ENCODE peak calls at places on chromosome 7, in six cellular contexts. One of them, this sample, is unnamed.

GRCh38 chr7:77729574-77730348 is 33.5 kb downstream of the RSBN1L start:
- DNase-seq in GM12892: no peak
- DNase-seq in K562: no peak
- DNase-seq in H1: no peak
- DNase-seq in GM12878: no peak
- DNase-seq in HepG2: no peak
- DNase-seq in this sample: no peak

GRCh38 chr7:140680886-140681285 is 8.1 kb downstream of the ADCK2 start:
- DNase-seq in GM12892: no peak
- DNase-seq in K562: no peak
- DNase-seq in GM12878: no peak
- DNase-seq in H1: no peak
- DNase-seq in HepG2: no peak
- DNase-seq in this sample: no peak

GRCh38 chr7:133512560-133512959 is 259.7 kb downstream of the EXOC4 start:
- DNase-seq in GM12878: no peak
- DNase-seq in K562: no peak
- DNase-seq in HepG2: no peak
- DNase-seq in H1: no peak
- DNase-seq in GM12892: no peak
- DNase-seq in this sample: no peak

GRCh38 chr7:42645906-42646305 is 266.0 kb downstream of the C7orf25 start:
- DNase-seq in GM12878: no peak
- DNase-seq in K562: no peak
- DNase-seq in H1: no peak
- DNase-seq in GM12892: no peak
- DNase-seq in HepG2: no peak
- DNase-seq in this sample: no peak

GRCh38 chr7:74684921-74685320 is 27.4 kb downstream of the GTF2I start:
- DNase-seq in HepG2: no peak
- DNase-seq in GM12892: no peak
- DNase-seq in H1: no peak
- DNase-seq in K562: no peak
- DNase-seq in GM12878: no peak
- DNase-seq in this sample: no peak

GRCh38 chr7:133110312-133110711 is 28.4 kb upstream of the CHCHD3 start:
- DNase-seq in HepG2: no peak
- DNase-seq in H1: no peak
- DNase-seq in K562: no peak
- DNase-seq in GM12892: no peak
- DNase-seq in GM12878: no peak
- DNase-seq in this sample: no peak

GRCh38 chr7:19001854-19002253 is 115.6 kb downstream of the TWIST1 start:
- DNase-seq in HepG2: no peak
- DNase-seq in H1: no peak
- DNase-seq in GM12892: no peak
- DNase-seq in GM12878: no peak
- DNase-seq in K562: no peak
- DNase-seq in this sample: no peak

GRCh38 chr7:80017101-80017500 is 117.5 kb upstream of the GNAI1 start:
- DNase-seq in HepG2: no peak
- DNase-seq in H1: no peak
- DNase-seq in K562: no peak
- DNase-seq in GM12878: no peak
- DNase-seq in GM12892: no peak
- DNase-seq in this sample: no peak

GRCh38 chr7:84512055-84512454 is 317.5 kb upstream of the SEMA3A start:
- DNase-seq in HepG2: no peak
- DNase-seq in GM12878: no peak
- DNase-seq in K562: no peak
- DNase-seq in H1: no peak
- DNase-seq in GM12892: no peak
- DNase-seq in this sample: no peak

GRCh38 chr7:44689427-44689826 is 59.2 kb upstream of the ZMIZ2 start:
- DNase-seq in GM12878: no peak
- DNase-seq in K562: no peak
- DNase-seq in HepG2: no peak
- DNase-seq in H1: no peak
- DNase-seq in GM12892: no peak
- DNase-seq in this sample: no peak

GRCh38 chr7:45196374-45196773 is 38.8 kb downstream of the RAMP3 start:
- DNase-seq in H1: no peak
- DNase-seq in GM12892: no peak
- DNase-seq in GM12878: peak
- DNase-seq in K562: no peak
- DNase-seq in HepG2: no peak
- DNase-seq in this sample: no peak

GRCh38 chr7:96658011-96658391 is 51.6 kb downstream of the SEM1 start:
- DNase-seq in HepG2: no peak
- DNase-seq in K562: no peak
- DNase-seq in H1: no peak
- DNase-seq in GM12878: no peak
- DNase-seq in GM12892: no peak
- DNase-seq in this sample: no peak

GRCh38 chr7:4748267-4748666 is 27.2 kb upstream of the AP5Z1 start:
- DNase-seq in H1: no peak
- DNase-seq in GM12878: no peak
- DNase-seq in K562: no peak
- DNase-seq in HepG2: no peak
- DNase-seq in GM12892: no peak
- DNase-seq in this sample: no peak

GRCh38 chr7:157219154-157219553 is 80.4 kb downstream of the UBE3C start:
- DNase-seq in K562: no peak
- DNase-seq in GM12878: no peak
- DNase-seq in HepG2: no peak
- DNase-seq in H1: no peak
- DNase-seq in GM12892: no peak
- DNase-seq in this sample: peak

GRCh38 chr7:105849122-105849855 is 27.1 kb downstream of the ATXN7L1 start:
- DNase-seq in GM12892: no peak
- DNase-seq in K562: no peak
- DNase-seq in H1: no peak
- DNase-seq in GM12878: peak
- DNase-seq in HepG2: peak
- DNase-seq in this sample: no peak

GRCh38 chr7:142231716-142232115 is 26.1 kb downstream of the PRSS58 start:
- DNase-seq in GM12892: no peak
- DNase-seq in GM12878: no peak
- DNase-seq in H1: peak
- DNase-seq in K562: peak
- DNase-seq in HepG2: peak
- DNase-seq in this sample: no peak

GRCh38 chr7:83693281-83693680 is 44.3 kb upstream of the SEMA3E start:
- DNase-seq in K562: no peak
- DNase-seq in H1: no peak
- DNase-seq in HepG2: no peak
- DNase-seq in GM12892: no peak
- DNase-seq in GM12878: no peak
- DNase-seq in this sample: no peak

GRCh38 chr7:112204776-112205347 is 1.3 kb downstream of the DOCK4 start:
- DNase-seq in HepG2: no peak
- DNase-seq in GM12892: no peak
- DNase-seq in GM12878: no peak
- DNase-seq in H1: no peak
- DNase-seq in K562: no peak
- DNase-seq in this sample: no peak

GRCh38 chr7:36192050-36192824 is 39.2 kb downstream of the EEPD1 start:
- DNase-seq in HepG2: no peak
- DNase-seq in GM12892: no peak
- DNase-seq in H1: no peak
- DNase-seq in K562: no peak
- DNase-seq in GM12878: peak
- DNase-seq in this sample: no peak

GRCh38 chr7:69211739-69212138 is 386.5 kb upstream of the AUTS2 start:
- DNase-seq in K562: no peak
- DNase-seq in GM12878: no peak
- DNase-seq in GM12892: no peak
- DNase-seq in HepG2: no peak
- DNase-seq in H1: peak
- DNase-seq in this sample: no peak

GRCh38 chr7:8115547-8116402 is 146.2 kb downstream of the ICA1 start:
- DNase-seq in H1: no peak
- DNase-seq in GM12892: no peak
- DNase-seq in K562: no peak
- DNase-seq in GM12878: peak
- DNase-seq in HepG2: no peak
- DNase-seq in this sample: peak

GRCh38 chr7:128311003-128311402 is 32.7 kb downstream of the RBM28 start:
- DNase-seq in GM12878: no peak
- DNase-seq in K562: no peak
- DNase-seq in H1: no peak
- DNase-seq in GM12892: no peak
- DNase-seq in HepG2: no peak
- DNase-seq in this sample: no peak

GRCh38 chr7:128084896-128085608 is 53.8 kb upstream of the LRRC4 start:
- DNase-seq in HepG2: no peak
- DNase-seq in H1: no peak
- DNase-seq in GM12892: no peak
- DNase-seq in GM12878: no peak
- DNase-seq in K562: no peak
- DNase-seq in this sample: no peak

GRCh38 chr7:80165177-80165576 is 30.5 kb downstream of the GNAI1 start:
- DNase-seq in K562: no peak
- DNase-seq in GM12878: no peak
- DNase-seq in HepG2: no peak
- DNase-seq in GM12892: no peak
- DNase-seq in H1: no peak
- DNase-seq in this sample: no peak

GRCh38 chr7:28414453-28414852 is 2.1 kb downstream of the CREB5 start:
- DNase-seq in GM12878: no peak
- DNase-seq in H1: no peak
- DNase-seq in GM12892: no peak
- DNase-seq in HepG2: no peak
- DNase-seq in K562: no peak
- DNase-seq in this sample: no peak

GRCh38 chr7:333399-333776 is 43.4 kb downstream of the FOXL3 start:
- DNase-seq in GM12878: no peak
- DNase-seq in H1: no peak
- DNase-seq in GM12892: no peak
- DNase-seq in HepG2: peak
- DNase-seq in K562: no peak
- DNase-seq in this sample: no peak

GRCh38 chr7:2519119-2519930 is at the start of gene LFNG:
- DNase-seq in GM12892: peak
- DNase-seq in K562: peak
- DNase-seq in GM12878: peak
- DNase-seq in H1: peak
- DNase-seq in HepG2: peak
- DNase-seq in this sample: peak
- TF ChIP-seq POLR2A in GM12892: peak
- TF ChIP-seq POLR2A in K562: no peak
- TF ChIP-seq POLR2A in GM12878: peak
- TF ChIP-seq POLR2A in H1: peak
- TF ChIP-seq POLR2A in HepG2: peak
- TF ChIP-seq POLR2A in this sample: no peak

DNA sequence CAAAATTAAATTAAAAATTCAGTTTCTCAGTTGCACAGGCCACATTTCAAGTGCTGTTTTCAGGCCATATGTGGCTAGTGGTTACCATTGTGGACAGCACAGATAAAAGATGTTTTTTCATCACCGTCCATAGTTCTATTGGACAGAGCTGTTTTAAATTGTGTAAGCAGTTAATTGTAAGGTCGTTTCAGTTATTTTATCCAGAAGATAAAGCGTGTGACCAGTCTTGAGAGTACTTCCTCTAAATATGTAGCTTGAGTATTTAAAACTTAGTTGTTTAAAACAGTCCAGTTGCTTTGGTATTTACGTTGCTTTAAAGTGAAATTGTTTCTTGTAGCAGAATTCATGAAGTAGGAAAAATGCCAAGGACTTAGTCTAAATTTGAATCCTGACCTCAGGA is 66.9 kb downstream of the ZNRF2 start:
- DNase-seq in HepG2: no peak
- DNase-seq in H1: no peak
- DNase-seq in K562: no peak
- DNase-seq in GM12878: no peak
- DNase-seq in GM12892: no peak
- DNase-seq in this sample: no peak
- TF ChIP-seq TAF1 in HepG2: no peak
- TF ChIP-seq TAF1 in H1: no peak
- TF ChIP-seq TAF1 in K562: no peak
- TF ChIP-seq TAF1 in GM12878: no peak
- TF ChIP-seq TAF1 in GM12892: no peak
- TF ChIP-seq TAF1 in this sample: no peak

DNA sequence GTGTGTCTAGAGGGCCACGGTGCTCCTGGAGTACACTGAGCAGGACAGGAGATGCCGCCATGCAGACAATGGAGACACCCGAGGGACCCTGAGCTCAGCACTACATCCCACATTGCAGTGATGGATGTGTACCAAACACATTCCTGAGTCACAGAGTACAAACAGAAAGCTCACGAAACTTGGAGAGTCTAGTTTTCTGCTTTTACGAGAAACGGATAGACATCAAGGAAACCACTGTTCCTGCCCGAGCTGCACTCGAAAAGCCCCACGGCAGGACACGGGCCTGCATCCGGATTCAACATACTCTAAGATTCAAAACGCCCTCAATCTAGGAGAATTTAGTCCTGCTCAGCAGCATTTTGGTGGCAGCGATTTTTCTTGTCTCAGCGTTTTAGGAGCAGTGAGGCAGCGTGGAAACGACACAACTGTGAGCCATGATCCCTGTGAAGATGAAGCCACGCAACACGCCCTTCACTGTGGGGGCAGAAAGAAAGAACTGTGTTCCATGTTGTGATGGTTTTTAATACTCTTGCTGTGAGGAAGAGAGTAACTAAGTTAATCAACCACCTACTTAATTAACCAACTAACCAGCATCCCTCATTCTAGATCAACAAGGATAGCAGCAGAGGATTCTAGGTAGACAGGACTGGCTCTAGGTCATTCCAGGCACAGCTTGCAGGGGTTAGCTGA is 3.2 kb downstream of the TNS3 start:
- DNase-seq in HepG2: peak
- DNase-seq in H1: no peak
- DNase-seq in K562: no peak
- DNase-seq in GM12892: no peak
- DNase-seq in GM12878: no peak
- DNase-seq in this sample: no peak
- TF ChIP-seq POLR2A in HepG2: no peak
- TF ChIP-seq POLR2A in H1: no peak
- TF ChIP-seq POLR2A in K562: no peak
- TF ChIP-seq POLR2A in GM12892: no peak
- TF ChIP-seq POLR2A in GM12878: no peak
- TF ChIP-seq POLR2A in this sample: no peak

DNA sequence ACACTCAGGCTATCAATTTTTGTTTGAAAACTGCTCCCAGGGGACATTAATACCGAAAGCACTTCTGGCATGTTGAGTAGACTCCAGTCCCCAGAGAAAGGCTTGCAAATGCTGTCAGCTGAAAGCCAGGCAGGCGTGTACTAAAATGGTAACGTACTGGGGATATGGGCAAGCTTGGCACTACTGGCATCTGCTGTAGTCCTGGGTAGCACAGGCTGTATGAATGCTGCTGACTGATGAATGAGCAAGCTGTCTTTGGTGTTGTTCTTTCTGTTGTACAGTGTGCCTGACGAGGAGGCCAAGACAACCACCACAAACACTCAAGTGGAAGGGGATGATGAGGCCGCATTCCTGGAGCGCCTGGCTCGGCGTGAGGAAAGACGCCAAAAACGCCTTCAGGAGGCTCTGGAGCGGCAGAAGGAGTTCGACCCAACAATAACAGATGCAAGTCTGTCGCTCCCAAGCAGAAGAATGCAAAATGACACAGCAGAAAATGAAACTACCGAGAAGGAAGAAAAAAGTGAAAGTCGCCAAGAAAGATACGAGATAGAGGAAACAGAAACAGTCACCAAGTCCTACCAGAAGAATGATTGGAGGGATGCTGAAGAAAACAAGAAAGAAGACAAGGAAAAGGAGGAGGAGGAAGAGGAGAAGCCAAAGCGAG is 53.5 kb upstream of the AGBL3 start:
- DNase-seq in GM12892: no peak
- DNase-seq in HepG2: no peak
- DNase-seq in GM12878: peak
- DNase-seq in K562: no peak
- DNase-seq in H1: no peak
- DNase-seq in this sample: no peak
- TF ChIP-seq TAF1 in GM12892: no peak
- TF ChIP-seq TAF1 in HepG2: no peak
- TF ChIP-seq TAF1 in GM12878: no peak
- TF ChIP-seq TAF1 in K562: peak
- TF ChIP-seq TAF1 in H1: no peak
- TF ChIP-seq TAF1 in this sample: no peak

This sample was measured in GM12891.